ENCODE peak calls at places on chromosomes 5 and 9, in six cellular contexts. W is left ventricle myocardium superior; T is activated naive CD4-positive, alpha-beta T cell; A is brain pericyte; I is activated CD4-positive, CD25-positive, alpha-beta regulatory T cell; L is endothelial cell. R is an unnamed sample.

GRCh38 chr5:57906637-57907036 is 424.0 kb upstream of the ACTBL2 start:
- DNase-seq in A (no peak), T (no peak), L (no peak), W (peak; percentile 38), I (no peak), R (no peak)

GRCh38 chr5:2756211-2756746 is 4.8 kb upstream of the IRX2 start:
- DNase-seq in L (peak; percentile 43), A (no peak), I (no peak), W (no peak), T (no peak), R (no peak)

GRCh38 chr5:72555871-72556270 is 48.7 kb upstream of the ZNF366 start:
- DNase-seq in T (no peak), W (no peak), L (peak; percentile 36), A (no peak), I (no peak), R (no peak)

GRCh38 chr5:10279328-10279727 is 28.4 kb downstream of the CMBL start:
- DNase-seq in I (no peak), T (no peak), W (no peak), L (no peak), A (no peak), R (no peak)

GRCh38 chr5:102036927-102037326 is 259.2 kb downstream of the SLCO4C1 start:
- DNase-seq in A (no peak), W (no peak), T (no peak), L (no peak), I (no peak), R (no peak)

GRCh38 chr9:81410201-81410600 is 279.1 kb downstream of the TLE1 start:
- DNase-seq in I (no peak), T (no peak), A (no peak), L (no peak), W (no peak), R (no peak)

GRCh38 chr9:134293576-134294227 is 32.6 kb upstream of the RXRA start:
- DNase-seq in L (no peak), W (peak; percentile 57), A (no peak), I (no peak), T (no peak), R (no peak)

GRCh38 chr9:97737429-97737828 is 40.3 kb upstream of the XPA start:
- DNase-seq in L (no peak), I (no peak), W (no peak), A (no peak), T (no peak), R (no peak)

GRCh38 chr5:82991678-82992323 is 85.4 kb downstream of the TMEM167A start:
- DNase-seq in L (no peak), A (no peak), W (no peak), T (no peak), I (no peak), R (no peak)

GRCh38 chr5:78509884-78510769 is 138.4 kb downstream of the LHFPL2 start:
- DNase-seq in T (no peak), I (no peak), L (peak; percentile 47), W (peak; percentile 89), A (no peak), R (peak; percentile 68)

GRCh38 chr5:112070022-112070421 is 313.0 kb upstream of the NREP start:
- DNase-seq in I (no peak), L (no peak), W (no peak), T (no peak), A (no peak), R (no peak)

GRCh38 chr9:80158150-80158549 is 586.4 kb downstream of the TLE4 start:
- DNase-seq in A (no peak), W (no peak), I (no peak), T (no peak), L (no peak), R (no peak)

GRCh38 chr5:26482817-26483375 is 555.5 kb downstream of the CDH9 start:
- DNase-seq in A (no peak), T (no peak), W (no peak), L (peak; percentile 52), I (no peak), R (no peak)

GRCh38 chr5:135873831-135874230 is 21.8 kb downstream of the IL9 start:
- DNase-seq in T (no peak), W (no peak), I (no peak), A (no peak), L (no peak), R (no peak)

GRCh38 chr5:65262094-65262493 is 219.6 kb downstream of the ADAMTS6 start:
- DNase-seq in W (no peak), I (no peak), L (no peak), A (no peak), T (no peak), R (no peak)

R was measured in gastrocnemius medialis.